ENCODE peak calls at places on chromosomes 12 and 14, in six cellular contexts. I, F, E, P, A and C are unnamed samples.

GRCh38 chr12:22287776-22288621 is 46.5 kb downstream of the ST8SIA1 start:
- DNase-seq in A (peak), P (peak), I (peak), E (no peak), F (no peak), C (no peak)

GRCh38 chr14:66701813-66702212 is 193.9 kb downstream of the GPHN start:
- DNase-seq in F (no peak), P (no peak), I (no peak), A (no peak), E (no peak), C (no peak)

GRCh38 chr14:34843011-34843554 is 32.1 kb downstream of the BAZ1A start:
- DNase-seq in A (peak), E (no peak), P (peak), I (peak), F (peak), C (no peak)

GRCh38 chr12:121465921-121466799 is 66.2 kb downstream of the RNF34 start:
- DNase-seq in A (peak), E (no peak), I (peak), P (peak), F (no peak), C (peak)

GRCh38 chr12:127729381-127729780 is 537.6 kb upstream of the TMEM132C start:
- DNase-seq in A (no peak), F (no peak), E (no peak), I (peak), P (peak), C (no peak)

GRCh38 chr14:50044040-50044651 is 72.2 kb downstream of the VCPKMT start:
- DNase-seq in I (no peak), F (no peak), P (no peak), E (no peak), A (no peak), C (no peak)

GRCh38 chr12:29320295-29321090 is 60.5 kb downstream of the ERGIC2 start:
- DNase-seq in P (peak), A (peak), I (peak), F (peak), E (no peak), C (no peak)

GRCh38 chr14:94100847-94101246 is 9.7 kb upstream of the IFI27 start:
- DNase-seq in E (no peak), P (peak), I (peak), A (peak), F (no peak), C (no peak)

GRCh38 chr12:122356192-122356635 is 66.3 kb downstream of the CLIP1 start:
- DNase-seq in F (no peak), E (peak), P (peak), A (peak), I (peak), C (peak)

GRCh38 chr14:38297681-38298080 is 41.8 kb upstream of the CLEC14A start:
- DNase-seq in E (no peak), F (no peak), P (peak), A (no peak), I (no peak), C (no peak)

GRCh38 chr14:73780896-73781295 is 66.7 kb upstream of the PNMA1 start:
- DNase-seq in P (no peak), F (no peak), A (no peak), I (no peak), E (no peak), C (no peak)

GRCh38 chr12:6612247-6612646 is 5.1 kb upstream of the CHD4 start:
- DNase-seq in A (no peak), F (no peak), I (no peak), E (no peak), P (no peak), C (no peak)

GRCh38 chr14:32010561-32011188 is 66.4 kb upstream of the ARHGAP5 start:
- DNase-seq in E (no peak), A (peak), F (no peak), I (peak), P (peak), C (no peak)

GRCh38 chr12:97643961-97644360 is 181.4 kb downstream of the RMST start:
- DNase-seq in I (no peak), P (no peak), F (no peak), E (no peak), A (no peak), C (no peak)

GRCh38 chr12:31590730-31591307 is at the start of gene DENND5B:
- DNase-seq in A (peak), E (peak), I (peak), F (no peak), P (peak), C (peak)

GRCh38 chr14:23399136-23399535 is 8.9 kb downstream of the MYH6 start:
- DNase-seq in E (no peak), A (no peak), P (no peak), F (no peak), I (no peak), C (no peak)

GRCh38 chr12:238736-239398 is 23.8 kb downstream of the SLC6A13 start:
- DNase-seq in I (no peak), P (no peak), A (no peak), E (no peak), F (no peak), C (no peak)

GRCh38 chr12:103930787-103931536 is 752 bp downstream of the HSP90B1 start:
- DNase-seq in E (peak), I (peak), A (peak), F (no peak), P (peak), C (peak)

GRCh38 chr12:18966927-18967326 is 162.6 kb upstream of the PLEKHA5 start:
- DNase-seq in A (no peak), I (no peak), F (no peak), P (no peak), E (no peak), C (no peak)

GRCh38 chr14:29475641-29476040 is 452.0 kb downstream of the PRKD1 start:
- DNase-seq in A (no peak), F (no peak), P (no peak), E (no peak), I (no peak), C (no peak)

GRCh38 chr12:5889381-5890047 is 55.5 kb downstream of the ANO2 start:
- DNase-seq in E (no peak), P (no peak), I (no peak), A (no peak), F (no peak), C (peak)

GRCh38 chr12:107558141-107558815 is 127.3 kb upstream of the PWP1 start:
- DNase-seq in I (no peak), E (no peak), F (no peak), A (no peak), P (no peak), C (no peak)

GRCh38 chr12:38691164-38691563 is 214.2 kb downstream of the CPNE8 start:
- DNase-seq in E (no peak), I (no peak), F (no peak), A (no peak), P (peak), C (no peak)

GRCh38 chr12:100382327-100382726 is 25.5 kb downstream of the SLC17A8 start:
- DNase-seq in F (peak), P (no peak), E (no peak), A (no peak), I (no peak), C (no peak)

GRCh38 chr12:119929974-119930373 is 52.9 kb upstream of the CIT start:
- DNase-seq in F (no peak), E (no peak), I (no peak), A (no peak), P (no peak), C (no peak)

GRCh38 chr14:24172871-24173281 is 996 bp downstream of the REC8 start:
- DNase-seq in A (no peak), E (no peak), F (no peak), P (no peak), I (no peak), C (no peak)

GRCh38 chr12:118145798-118146156 is 9.9 kb downstream of the PEBP1 start:
- DNase-seq in E (no peak), P (no peak), I (no peak), A (no peak), F (no peak), C (no peak)

GRCh38 chr14:23284654-23285529 is 1.0 kb downstream of the HOMEZ start:
- DNase-seq in A (peak), E (no peak), P (no peak), I (peak), F (no peak), C (no peak)

GRCh38 chr12:118685983-118686607 is 295.2 kb upstream of the SRRM4 start:
- DNase-seq in P (no peak), E (no peak), A (no peak), I (no peak), F (no peak), C (no peak)

GRCh38 chr14:101760138-101761011 is 1.1 kb upstream of the PPP2R5C start:
- DNase-seq in I (peak), P (peak), F (peak), A (peak), E (peak), C (peak)

GRCh38 chr12:76962099-76962498 is 83.3 kb upstream of the CSRP2 start:
- DNase-seq in I (no peak), E (no peak), A (no peak), F (no peak), P (no peak), C (no peak)

GRCh38 chr14:94120667-94121335 is 8.6 kb downstream of the IFI27L2 start:
- DNase-seq in I (peak), A (no peak), F (peak), E (no peak), P (peak), C (no peak)

GRCh38 chr14:90548455-90548854 is 151.6 kb downstream of the CALM1 start:
- DNase-seq in P (no peak), F (no peak), A (no peak), I (no peak), E (no peak), C (no peak)

GRCh38 chr14:50856660-50857059 is 15.2 kb upstream of the ABHD12B start:
- DNase-seq in A (no peak), F (no peak), I (no peak), P (no peak), E (no peak), C (no peak)

GRCh38 chr14:58918066-58918465 is 270.4 kb upstream of the DAAM1 start:
- DNase-seq in F (no peak), I (no peak), A (peak), P (peak), E (no peak), C (no peak)